ENCODE peak calls at places on chromosomes 16 and 17, in four cellular contexts. L is mesenchymal stem cell, M is IMR-90, J is H1. N is an unnamed sample.

GRCh38 chr17:74840500-74840899 is 19.2 kb downstream of the GRIN2C start:
- DNase-seq in L (no peak), M (no peak), J (no peak), N (no peak)

GRCh38 chr17:65750166-65750565 is 188.7 kb upstream of the AXIN2 start:
- DNase-seq in L (no peak), M (no peak), J (no peak), N (no peak)

GRCh38 chr17:35514561-35514960 is 22.9 kb downstream of the SLFN12L start:
- DNase-seq in L (no peak), M (no peak), J (no peak), N (no peak)

GRCh38 chr17:45436161-45436560 is 3.5 kb upstream of the ARHGAP27 start:
- DNase-seq in L (no peak), M (no peak), J (no peak), N (peak)

GRCh38 chr16:49179714-49180330 is 101.8 kb downstream of the CBLN1 start:
- DNase-seq in L (no peak), M (no peak), J (no peak), N (no peak)

GRCh38 chr17:70290770-70291169 is 121.4 kb downstream of the KCNJ2 start:
- DNase-seq in L (no peak), M (no peak), J (no peak), N (no peak)

GRCh38 chr17:76447931-76448652 is 4.9 kb downstream of the UBE2O start:
- DNase-seq in L (peak), M (peak), J (no peak), N (no peak)

GRCh38 chr17:76714822-76715461 is 4.2 kb upstream of the MXRA7 start:
- DNase-seq in L (peak), M (peak), J (peak), N (peak)

GRCh38 chr17:28901866-28902818 is 737 bp downstream of the DHRS13 start:
- DNase-seq in L (peak), M (no peak), J (no peak), N (peak)

GRCh38 chr17:58680038-58680369 is 11.8 kb downstream of the TEX14 start:
- DNase-seq in L (no peak), M (no peak), J (no peak), N (no peak)

GRCh38 chr16:15811416-15811777 is 45.4 kb downstream of the MYH11 start:
- DNase-seq in L (no peak), M (no peak), J (no peak), N (no peak)

GRCh38 chr17:12386240-12386639 is 279.4 kb upstream of the MYOCD start:
- DNase-seq in L (no peak), M (peak), J (no peak), N (peak)

GRCh38 chr17:53749178-53749577 is 73.5 kb upstream of the KIF2B start:
- DNase-seq in L (no peak), M (no peak), J (no peak), N (peak)

GRCh38 chr16:5451641-5452040 is 354.0 kb upstream of the EEF2KMT start:
- DNase-seq in L (no peak), M (no peak), J (no peak), N (peak)

GRCh38 chr17:78517421-78517820 is 59.8 kb downstream of the DNAH17 start:
- DNase-seq in L (peak), M (no peak), J (no peak), N (no peak)

GRCh38 chr17:64244165-64244564 is 18.9 kb downstream of the TEX2 start:
- DNase-seq in L (peak), M (peak), J (no peak), N (peak)

GRCh38 chr17:76492989-76493501 is 8.2 kb downstream of the RHBDF2 start:
- DNase-seq in L (peak), M (peak), J (no peak), N (no peak)

GRCh38 chr17:70622382-70623260 is 453.3 kb downstream of the KCNJ2 start:
- DNase-seq in L (peak), M (peak), J (peak), N (peak)

GRCh38 chr17:75590314-75590761 is 2.7 kb downstream of the MYO15B start:
- DNase-seq in L (no peak), M (no peak), J (no peak), N (no peak)

GRCh38 chr17:27332485-27333409 is 38.8 kb downstream of the WSB1 start:
- DNase-seq in L (peak), M (peak), J (peak), N (peak)

GRCh38 chr17:60522889-60523626 is 3.0 kb downstream of the APPBP2 start:
- DNase-seq in L (no peak), M (no peak), J (peak), N (no peak)

GRCh38 chr17:44217738-44218343 is 1.6 kb downstream of the UBTF start:
- DNase-seq in L (peak), M (no peak), J (no peak), N (no peak)
- H2BK120ac ChIP-seq in L (no peak), M (no peak), J (peak), N (no peak)

DNA sequence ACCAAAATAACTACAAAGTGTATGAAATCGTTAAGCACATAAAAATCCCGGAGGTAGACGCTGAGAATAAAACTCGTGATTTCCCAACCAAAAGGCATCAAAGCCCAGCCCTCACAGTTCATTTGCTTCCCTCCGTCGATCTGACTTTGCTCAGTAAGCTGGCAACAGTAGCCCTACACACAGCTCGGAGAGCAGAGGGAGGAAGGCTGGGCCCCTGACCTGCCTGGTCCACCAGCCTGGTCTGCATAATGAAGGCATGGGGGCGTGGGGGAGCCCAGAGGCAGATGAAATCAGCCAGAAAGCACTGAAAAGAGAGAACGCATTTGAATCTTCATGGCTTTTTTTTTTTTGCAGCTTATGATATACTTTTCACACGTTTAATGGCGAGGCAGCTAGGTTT is 274.0 kb upstream of the ZFHX3 start:
- DNase-seq in L (no peak), M (no peak), J (no peak), N (no peak)
- H3K18ac ChIP-seq in L (no peak), M (no peak), J (no peak), N (no peak)

GRCh38 chr16:30395155-30395991 is at the start of gene ZNF48:
- DNase-seq in L (peak), M (peak), J (peak), N (peak)

GRCh38 chr16:30397056-30397455 is 1.8 kb downstream of the ZNF48 start:
- DNase-seq in L (no peak), M (no peak), J (no peak), N (no peak)

GRCh38 chr16:30395992-30396560 is 856 bp downstream of the ZNF48 start:
- DNase-seq in L (no peak), M (no peak), J (no peak), N (no peak)

GRCh38 chr16:30397776-30398659 is 2.8 kb downstream of the ZNF48 start:
- DNase-seq in L (no peak), M (no peak), J (no peak), N (no peak)

GRCh38 chr16:30394603-30395154 is 541 bp upstream of the ZNF48 start:
- DNase-seq in L (peak), M (peak), J (no peak), N (peak)
- H2BK120ac ChIP-seq in L (peak), M (peak), J (peak), N (peak)

GRCh38 chr16:58110590-58111330 is 18.4 kb downstream of the CFAP20 start:
- DNase-seq in L (peak), M (peak), J (no peak), N (peak)
- H3K18ac ChIP-seq in L (peak), M (no peak), J (no peak), N (no peak)

DNA sequence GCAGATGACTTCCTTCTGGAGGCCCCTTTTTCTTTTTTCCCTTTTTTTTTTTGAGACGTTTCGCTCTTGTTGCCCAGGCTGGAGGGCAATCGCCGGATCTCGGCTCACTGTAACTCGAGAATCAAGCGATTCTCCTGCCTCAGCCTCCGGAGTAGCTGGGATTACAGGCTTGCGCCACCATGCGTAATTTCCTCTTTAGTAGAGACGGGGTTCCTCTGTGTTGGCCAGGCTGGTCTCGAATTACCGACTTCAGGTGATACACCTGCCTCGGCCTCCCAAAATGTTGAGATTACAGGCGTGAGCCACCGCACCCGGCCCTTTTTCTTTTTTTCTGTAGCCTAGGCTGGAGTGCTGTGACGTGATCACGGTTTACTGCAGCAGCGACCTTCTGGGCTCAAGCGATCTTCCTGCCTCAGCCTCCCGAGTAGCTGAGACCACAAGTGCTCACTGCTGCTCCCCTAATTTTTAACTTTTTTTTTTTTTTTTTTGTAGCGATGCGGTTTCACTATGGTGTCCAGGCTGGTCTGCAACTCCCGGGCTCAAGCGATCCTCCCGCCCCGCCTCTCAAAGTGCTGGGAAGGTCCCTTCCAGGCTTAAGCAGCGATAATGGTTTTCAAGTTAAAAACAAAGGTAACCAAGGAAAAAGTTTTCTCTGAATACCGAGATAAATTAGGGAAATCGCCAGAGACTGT is 956 bp upstream of the IST1 start:
- DNase-seq in L (peak), M (peak), J (peak), N (peak)
- H2BK120ac ChIP-seq in L (peak), M (peak), J (peak), N (no peak)